ENCODE peak calls at places on chromosomes 3 and 15, in six cellular contexts. H is IMR-90, R is sigmoid colon, I is psoas muscle, O is Peyer's patch, Q is mucosa of descending colon. C is an unnamed sample.

GRCh38 chr3:159432721-159433300 is 555.8 kb upstream of the IL12A start:
- DNase-seq in O (no peak), Q (no peak), I (no peak), R (no peak), H (peak; percentile 3), C (no peak)

GRCh38 chr15:52652984-52653383 is 26.2 kb downstream of the ATOSA start:
- DNase-seq in O (no peak), Q (no peak), H (peak; percentile 92), I (no peak), R (no peak), C (no peak)

GRCh38 chr3:86985427-86985826 is 5.5 kb downstream of the VGLL3 start:
- DNase-seq in Q (no peak), R (no peak), H (no peak), I (no peak), O (no peak), C (no peak)

GRCh38 chr3:171718493-171719205 is 91.6 kb downstream of the PLD1 start:
- DNase-seq in R (no peak), I (no peak), O (no peak), H (no peak), Q (no peak), C (no peak)

GRCh38 chr3:184663756-184664155 is 48.1 kb downstream of the MAGEF1 start:
- DNase-seq in R (no peak), O (no peak), Q (no peak), H (no peak), I (no peak), C (no peak)

GRCh38 chr15:89751748-89752147 is 699 bp upstream of the MESP1 start:
- DNase-seq in R (no peak), I (no peak), Q (no peak), H (no peak), O (no peak), C (no peak)

GRCh38 chr3:13282528-13282985 is 137.6 kb downstream of the NUP210 start:
- DNase-seq in Q (no peak), I (peak; percentile 51), H (no peak), R (peak; percentile 56), O (no peak), C (no peak)

GRCh38 chr15:57017024-57017423 is 98.6 kb downstream of the TCF12 start:
- DNase-seq in Q (no peak), I (no peak), O (no peak), H (peak; percentile 20), R (no peak), C (no peak)

GRCh38 chr3:36944012-36944640 is 728 bp downstream of the TRANK1 start:
- DNase-seq in O (peak; percentile 38), I (peak; percentile 74), Q (peak; percentile 79), H (peak; percentile 59), R (peak; percentile 80), C (peak; percentile 27)

DNA sequence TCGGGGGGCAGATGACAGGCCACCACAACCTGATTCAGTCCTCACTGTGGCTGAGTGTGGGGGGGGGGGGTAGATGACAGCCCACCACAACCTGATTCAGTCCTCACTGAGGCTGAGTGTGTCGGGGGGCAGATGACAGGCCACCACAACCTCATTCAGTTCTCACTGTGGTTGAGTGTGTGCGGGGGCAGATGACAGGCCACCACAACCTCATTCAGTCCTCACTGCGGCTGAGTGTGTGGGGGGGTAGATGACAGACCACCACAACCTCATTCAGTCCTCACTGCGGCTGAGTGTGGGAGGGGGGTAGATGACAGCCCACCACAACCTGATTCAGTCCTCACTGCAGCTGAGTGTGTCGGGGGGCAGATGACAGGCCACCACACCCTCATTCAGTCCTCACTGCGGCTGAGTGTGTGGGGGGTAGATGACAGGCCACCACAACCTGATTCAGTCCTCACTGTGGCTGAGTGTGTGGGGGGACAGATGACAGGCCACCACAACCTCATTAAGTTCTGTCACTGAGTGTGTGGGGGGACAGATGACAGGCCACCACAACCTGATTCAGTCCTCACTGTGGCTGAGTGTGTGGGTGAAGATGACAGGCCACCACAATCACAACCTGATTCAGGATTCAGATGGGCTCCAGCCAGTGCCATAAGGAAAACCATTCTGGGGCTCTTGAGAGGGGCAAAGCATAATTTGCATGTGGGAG is 16.9 kb downstream of the ZNF717 start:
- DNase-seq in Q (no peak), R (no peak), O (no peak), H (no peak), I (no peak), C (no peak)
- H3K9me3 ChIP-seq in Q (peaks cover 70% of the 10 kb centered on the region), R (peaks cover 6% of the 10 kb centered on the region), O (peaks cover 16% of the 10 kb centered on the region), H (peaks cover 39% of the 10 kb centered on the region), I (peaks cover 11% of the 10 kb centered on the region), C (peaks cover 16% of the 10 kb centered on the region)

DNA sequence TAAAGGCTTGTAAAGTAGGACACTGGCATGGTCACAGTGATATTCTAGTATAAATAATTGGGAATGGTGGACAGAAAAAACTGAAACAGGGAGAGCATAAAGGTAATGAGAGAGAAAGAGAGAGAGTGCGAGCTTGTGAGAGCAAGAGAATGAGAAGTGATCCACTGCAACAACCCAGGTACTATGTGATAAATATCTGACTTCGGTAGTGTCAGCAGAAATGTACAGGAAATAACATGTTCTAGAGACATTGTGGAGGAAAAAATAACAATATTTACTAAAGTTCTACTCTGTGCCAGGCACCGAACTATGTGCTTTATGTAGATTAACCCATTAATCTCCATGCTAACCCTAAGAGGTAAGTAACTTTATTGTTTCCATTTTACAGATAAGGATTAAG is 425.9 kb downstream of the ZBTB20 start:
- DNase-seq in I (no peak), O (no peak), Q (no peak), H (no peak), R (no peak), C (no peak)
- H3K4me1 ChIP-seq in I (peaks cover 25% of the 10 kb centered on the region), O (no peaks in the 10 kb centered on the region), Q (peaks cover 10% of the 10 kb centered on the region), H (no peaks in the 10 kb centered on the region), R (peaks cover 6% of the 10 kb centered on the region), C (peaks cover 3% of the 10 kb centered on the region)

GRCh38 chr15:96657096-96657495 is 326.6 kb downstream of the NR2F2 start:
- DNase-seq in R (no peak), Q (no peak), H (no peak), I (no peak), O (no peak), C (no peak)
- TF ChIP-seq CTCF in R (no peak), Q (no peak), H (no peak), I (no peak), O (no peak), C (no peak)

DNA sequence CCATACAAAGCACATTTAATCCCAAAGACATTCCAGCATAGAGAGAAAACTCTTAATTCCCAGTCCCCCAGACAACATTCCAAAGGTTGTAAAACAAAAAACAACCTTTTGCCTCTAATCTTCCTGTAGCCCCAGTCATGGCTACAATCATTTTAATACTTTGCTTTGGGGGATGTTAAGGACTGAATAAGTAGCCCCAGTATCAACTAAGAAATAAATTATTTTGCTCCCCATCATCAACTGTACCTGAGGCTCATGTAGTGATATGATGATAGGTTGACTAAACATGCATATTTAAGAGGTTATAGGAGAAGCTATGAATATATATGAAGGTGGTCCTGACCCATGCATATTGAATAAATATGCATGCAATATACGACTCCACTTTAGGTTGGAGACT is 40.6 kb downstream of the PRR20G start:
- DNase-seq in I (no peak), R (no peak), Q (no peak), H (no peak), O (no peak), C (no peak)
- H3K9me3 ChIP-seq in I (no peaks in the 10 kb centered on the region), R (peaks cover 4% of the 10 kb centered on the region), Q (peaks cover 3% of the 10 kb centered on the region), H (peaks cover 1% of the 10 kb centered on the region), O (peaks cover 5% of the 10 kb centered on the region), C (peaks cover 15% of the 10 kb centered on the region)

DNA sequence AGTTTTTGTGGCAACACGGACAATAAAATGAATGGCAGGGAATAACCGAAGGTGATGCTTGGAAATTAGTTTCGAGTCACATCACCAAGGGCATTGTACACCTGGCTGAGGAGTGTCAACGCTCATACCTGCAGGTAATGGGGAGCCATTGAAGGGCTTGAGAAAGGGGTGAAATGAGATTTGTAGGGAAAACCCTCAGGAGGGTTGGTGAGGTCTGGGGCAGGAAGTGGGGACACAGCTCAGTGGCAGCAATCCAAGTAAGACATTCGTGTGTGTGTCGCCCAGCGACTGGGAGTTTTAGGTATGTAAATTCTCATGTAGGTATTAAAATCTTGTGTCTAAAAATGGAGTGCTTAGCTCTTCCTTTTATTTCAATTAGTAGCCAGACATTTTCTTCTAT is 14.3 kb downstream of the PARP14 start:
- DNase-seq in Q (no peak), O (peak; percentile 66), H (no peak), I (no peak), R (no peak), C (no peak)
- H3K4me1 ChIP-seq in Q (no peaks in the 10 kb centered on the region), O (no peaks in the 10 kb centered on the region), H (no peaks in the 10 kb centered on the region), I (no peaks in the 10 kb centered on the region), R (no peaks in the 10 kb centered on the region), C (no peaks in the 10 kb centered on the region)

GRCh38 chr3:69020424-69020823 is 6.9 kb upstream of the EOGT start:
- DNase-seq in Q (no peak), H (no peak), I (no peak), O (no peak), R (no peak), C (no peak)
- TF ChIP-seq CTCF in Q (no peak), H (peak; percentile 21), I (no peak), O (no peak), R (no peak), C (peak; percentile 39)

DNA sequence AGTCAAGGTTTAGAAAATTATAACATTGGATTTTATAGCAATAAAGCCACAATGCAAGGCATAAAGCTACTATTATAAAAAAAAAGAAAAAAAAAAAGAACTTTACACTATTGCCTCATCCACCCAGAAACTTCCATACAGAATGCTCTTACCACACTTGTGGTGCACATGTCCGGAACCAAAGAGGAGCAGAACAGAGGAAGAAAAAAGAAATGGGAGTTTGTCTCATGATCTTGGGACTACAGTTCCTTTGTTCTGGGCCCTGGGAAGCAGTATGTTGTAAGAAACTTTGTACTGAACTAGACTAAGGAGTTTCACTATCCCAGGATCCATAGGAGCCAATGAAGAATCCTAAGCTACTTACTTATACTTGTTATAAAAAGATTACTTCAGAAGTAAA is 36.2 kb downstream of the FMN1 start:
- DNase-seq in I (no peak), R (no peak), Q (no peak), O (no peak), H (no peak), C (no peak)
- H3K9me3 ChIP-seq in I (no peaks in the 10 kb centered on the region), R (no peaks in the 10 kb centered on the region), Q (no peaks in the 10 kb centered on the region), O (no peaks in the 10 kb centered on the region), H (no peaks in the 10 kb centered on the region), C (no peaks in the 10 kb centered on the region)

DNA sequence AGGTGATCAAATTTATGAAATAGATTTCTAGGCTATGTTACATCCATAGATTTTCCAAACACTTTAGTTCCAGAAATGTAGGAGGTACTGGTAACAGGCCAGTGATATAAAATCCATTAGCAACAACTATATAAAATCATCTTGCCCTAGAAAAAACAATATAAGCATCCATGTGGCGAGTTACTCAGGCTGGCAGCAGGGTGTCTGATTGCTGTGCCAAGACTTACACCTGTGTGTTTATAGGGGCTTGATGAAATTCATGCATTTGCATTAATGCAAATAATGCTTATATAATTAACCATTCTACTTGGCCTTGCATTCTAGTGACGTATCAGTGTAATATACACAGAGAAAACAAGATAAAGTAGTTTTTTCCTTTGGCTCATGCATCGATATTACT is 153.4 kb downstream of the PLCL2 start:
- DNase-seq in Q (no peak), O (no peak), I (no peak), H (no peak), R (no peak), C (no peak)
- H3K4me1 ChIP-seq in Q (peaks cover 8% of the 10 kb centered on the region), O (no peaks in the 10 kb centered on the region), I (peaks cover 26% of the 10 kb centered on the region), H (peaks cover 2% of the 10 kb centered on the region), R (peaks cover 8% of the 10 kb centered on the region), C (no peaks in the 10 kb centered on the region)

GRCh38 chr15:67080900-67081431 is 15.6 kb downstream of the SMAD3 start:
- DNase-seq in R (peak; percentile 77), Q (peak; percentile 71), I (peak; percentile 83), O (peak; percentile 92), H (peak; percentile 84), C (no peak)
- TF ChIP-seq CTCF in R (no peak), Q (no peak), I (peak; percentile 21), O (no peak), H (peak; percentile 27), C (no peak)

GRCh38 chr15:25056484-25057429 is 102.0 kb downstream of the SNRPN start:
- DNase-seq in I (no peak), H (no peak), R (no peak), O (no peak), Q (peak; percentile 10), C (no peak)
- H3K9me3 ChIP-seq in I (peaks cover 92% of the 10 kb centered on the region), H (peaks cover 100% of the 10 kb centered on the region), R (peaks cover 81% of the 10 kb centered on the region), O (peaks cover 100% of the 10 kb centered on the region), Q (peaks cover 100% of the 10 kb centered on the region), C (peaks cover 97% of the 10 kb centered on the region)